ENCODE peak calls at places on chromosomes 3 and 15, in four cellular contexts. L, J, T and S are unnamed samples.

GRCh38 chr3:58308728-58309127 is 2.4 kb downstream of the HTD2 start:
- DNase-seq in T (no peak), L (peak), J (no peak), S (no peak)

GRCh38 chr15:77830041-77830440 is 197.3 kb upstream of the LINGO1 start:
- DNase-seq in J (no peak), T (peak), L (no peak), S (no peak)

GRCh38 chr3:174859756-174860155 is 622 bp downstream of the NAALADL2 start:
- DNase-seq in J (no peak), L (no peak), T (no peak), S (no peak)

GRCh38 chr3:181210275-181210674 is 220.7 kb upstream of the DNAJC19 start:
- DNase-seq in L (peak), J (peak), T (peak), S (no peak)

GRCh38 chr15:63669074-63669473 is 71.9 kb downstream of the FBXL22 start:
- DNase-seq in J (no peak), L (no peak), T (no peak), S (no peak)

GRCh38 chr3:82671466-82671865 is 910.0 kb upstream of the GBE1 start:
- DNase-seq in T (no peak), L (no peak), J (no peak), S (no peak)

GRCh38 chr3:193851941-193852674 is 259.1 kb downstream of the OPA1 start:
- DNase-seq in J (no peak), L (no peak), T (no peak), S (no peak)

GRCh38 chr3:151837057-151837456 is 23.1 kb downstream of the AADAC start:
- DNase-seq in L (peak), T (peak), J (no peak), S (peak)

GRCh38 chr15:25239471-25240345 is 199.1 kb downstream of the UBE3A start:
- DNase-seq in T (no peak), J (no peak), L (no peak), S (no peak)

GRCh38 chr3:146156801-146157310 is 4.1 kb downstream of the PLOD2 start:
- DNase-seq in L (no peak), J (no peak), T (no peak), S (no peak)

GRCh38 chr3:38404286-38404685 is 49.4 kb upstream of the ACVR2B start:
- DNase-seq in T (no peak), L (no peak), J (no peak), S (no peak)

GRCh38 chr3:58161435-58162398 is 49.1 kb downstream of the DNASE1L3 start:
- DNase-seq in J (no peak), L (peak), T (peak), S (peak)

DNA sequence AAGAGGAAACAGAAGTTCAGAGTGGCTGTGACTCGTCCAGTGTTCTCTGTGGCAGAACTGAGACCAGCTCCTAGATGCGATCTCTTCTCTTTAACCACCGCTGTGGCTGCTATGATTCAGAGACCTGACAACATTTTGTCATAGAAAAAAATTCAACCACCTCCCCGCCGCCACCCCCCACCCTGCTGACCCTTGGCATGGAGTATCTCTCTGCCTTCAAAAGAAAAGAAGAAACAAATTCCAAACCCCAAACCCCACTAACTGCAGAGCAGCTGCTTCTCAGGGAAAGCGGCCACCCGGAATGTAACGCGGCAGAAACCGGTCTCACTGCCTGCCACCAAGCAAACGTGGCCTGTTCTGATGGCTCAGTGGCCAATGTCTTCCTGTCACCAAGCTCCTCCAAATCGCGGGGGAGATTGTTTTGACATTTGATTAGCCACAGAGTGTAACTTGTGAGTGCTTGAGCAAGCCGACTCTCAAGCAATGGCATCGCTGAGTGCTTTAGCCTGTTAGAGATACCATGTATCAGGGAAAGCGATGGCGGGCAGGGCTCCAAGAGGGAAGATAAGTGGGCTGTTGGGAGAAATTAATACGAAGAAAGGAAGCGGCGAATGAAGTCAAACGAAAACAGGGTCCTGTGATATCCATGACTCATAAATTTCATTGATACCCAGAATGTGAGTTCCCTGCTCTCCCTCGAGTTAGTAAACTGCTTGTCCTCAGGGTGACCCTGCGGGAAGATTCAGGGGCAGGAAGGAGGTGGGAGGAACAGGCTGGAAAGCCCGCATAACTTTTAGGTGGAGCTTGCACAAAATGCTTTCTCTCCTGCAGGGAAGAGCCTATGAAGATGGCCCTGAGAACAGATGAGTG is 44.8 kb upstream of the TLE3 start:
- DNase-seq in L (peak), T (no peak), J (no peak), S (no peak)
- TF ChIP-seq TCF7L2 in L (no peak), T (no peak), J (no peak), S (no peak)

GRCh38 chr3:179732661-179733348 is 80.0 kb downstream of the USP13 start:
- DNase-seq in J (peak), L (no peak), T (no peak), S (no peak)
- TF ChIP-seq REST in J (no peak), L (no peak), T (no peak), S (no peak)

DNA sequence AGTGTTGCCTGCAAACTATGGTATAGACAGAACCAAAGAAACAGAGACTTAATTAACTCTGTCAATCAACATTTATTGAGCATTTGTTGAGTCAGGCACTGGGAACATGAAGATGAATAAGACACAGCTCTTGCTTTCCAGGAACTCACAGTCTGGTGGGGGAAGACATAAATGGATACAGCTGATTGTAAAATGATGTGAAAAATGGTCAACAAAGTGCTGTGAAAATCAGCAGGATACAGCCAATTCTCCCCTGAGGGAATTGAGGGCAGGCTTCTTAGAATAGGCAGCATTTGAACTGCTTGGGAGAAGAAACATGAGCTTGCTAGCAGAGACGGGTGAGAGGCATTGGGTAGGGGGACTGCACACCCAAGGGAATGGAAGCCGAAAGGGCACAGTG is 41.1 kb downstream of the MFSD1 start:
- DNase-seq in J (no peak), L (no peak), T (no peak), S (no peak)
- TF ChIP-seq TCF7L2 in J (no peak), L (no peak), T (no peak), S (no peak)

GRCh38 chr3:48636149-48636548 is 888 bp upstream of the SLC26A6 start:
- DNase-seq in L (no peak), T (no peak), J (no peak), S (no peak)

GRCh38 chr3:48637305-48637704 is 2.0 kb upstream of the SLC26A6 start:
- DNase-seq in T (no peak), J (peak), L (no peak), S (no peak)

GRCh38 chr3:48634661-48635221 is 520 bp downstream of the SLC26A6 start:
- DNase-seq in T (no peak), J (peak), L (peak), S (no peak)

GRCh38 chr3:48633743-48634142 is 1.5 kb downstream of the SLC26A6 start:
- DNase-seq in L (no peak), T (no peak), J (no peak), S (no peak)

DNA sequence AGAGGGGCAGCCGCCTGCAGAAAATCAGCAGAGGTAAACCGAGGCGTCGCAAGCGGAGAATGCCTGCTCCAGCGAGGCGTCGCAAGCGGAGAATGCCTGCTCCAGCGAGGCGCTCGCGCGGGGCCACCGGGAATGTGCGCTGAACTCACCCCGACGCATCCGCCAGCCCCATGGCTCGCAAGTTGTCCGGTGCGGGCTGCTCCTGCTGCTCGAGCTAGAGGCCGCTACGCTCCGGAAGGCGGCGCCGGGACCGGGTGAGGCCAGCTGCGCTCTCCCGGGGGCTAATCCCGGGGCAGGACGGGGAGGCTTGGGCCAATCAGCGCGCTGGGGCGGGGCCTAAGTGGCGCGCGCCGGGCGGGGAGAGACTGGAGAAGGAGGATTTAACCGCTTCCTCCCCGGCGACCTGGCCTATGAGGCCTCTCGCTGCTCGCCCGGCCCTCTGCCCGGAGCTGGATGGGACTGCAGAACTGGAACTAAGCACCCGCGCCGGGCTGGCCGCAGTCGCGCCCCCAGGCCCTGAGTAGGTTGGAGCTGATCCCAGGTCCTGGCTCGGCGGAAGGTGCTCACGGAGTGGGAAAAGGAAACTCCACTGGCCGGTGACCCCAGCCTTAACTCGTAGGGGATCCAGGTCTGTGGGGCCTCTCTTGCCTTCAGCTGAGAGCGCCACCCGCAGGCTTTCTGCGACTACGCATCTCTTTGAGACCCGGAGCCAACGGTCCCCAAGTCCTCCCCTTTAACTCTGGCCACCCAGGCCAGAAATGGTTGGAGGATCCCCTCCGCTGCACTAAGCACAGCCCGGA is at the start of gene SLC26A6:
- DNase-seq in J (peak), L (peak), T (peak), S (peak)
- TF ChIP-seq REST in J (no peak), L (no peak), T (no peak), S (no peak)

GRCh38 chr3:26589678-26590077 is 32.9 kb upstream of the LRRC3B start:
- DNase-seq in L (no peak), J (no peak), T (no peak), S (no peak)
- TF ChIP-seq TCF7L2 in L (no peak), J (no peak), T (no peak), S (no peak)

GRCh38 chr3:32423534-32423933 is 31.9 kb downstream of the CMTM7 start:
- DNase-seq in J (no peak), T (no peak), L (no peak), S (no peak)

GRCh38 chr3:32421991-32422859 is 30.6 kb downstream of the CMTM7 start:
- DNase-seq in J (no peak), L (no peak), T (peak), S (no peak)

GRCh38 chr3:32423956-32424558 is 32.4 kb downstream of the CMTM7 start:
- DNase-seq in L (peak), J (no peak), T (no peak), S (no peak)

GRCh38 chr3:32422943-32423342 is 31.3 kb downstream of the CMTM7 start:
- DNase-seq in L (no peak), T (no peak), J (no peak), S (no peak)

GRCh38 chr3:32424581-32425250 is 33.1 kb downstream of the CMTM7 start:
- DNase-seq in L (no peak), T (no peak), J (no peak), S (no peak)
- TF ChIP-seq REST in L (no peak), T (no peak), J (no peak), S (no peak)

GRCh38 chr15:89322822-89323221 is 11.8 kb downstream of the POLG start:
- DNase-seq in L (no peak), J (no peak), T (no peak), S (no peak)
- TF ChIP-seq TCF7L2 in L (no peak), J (no peak), T (no peak), S (no peak)

DNA sequence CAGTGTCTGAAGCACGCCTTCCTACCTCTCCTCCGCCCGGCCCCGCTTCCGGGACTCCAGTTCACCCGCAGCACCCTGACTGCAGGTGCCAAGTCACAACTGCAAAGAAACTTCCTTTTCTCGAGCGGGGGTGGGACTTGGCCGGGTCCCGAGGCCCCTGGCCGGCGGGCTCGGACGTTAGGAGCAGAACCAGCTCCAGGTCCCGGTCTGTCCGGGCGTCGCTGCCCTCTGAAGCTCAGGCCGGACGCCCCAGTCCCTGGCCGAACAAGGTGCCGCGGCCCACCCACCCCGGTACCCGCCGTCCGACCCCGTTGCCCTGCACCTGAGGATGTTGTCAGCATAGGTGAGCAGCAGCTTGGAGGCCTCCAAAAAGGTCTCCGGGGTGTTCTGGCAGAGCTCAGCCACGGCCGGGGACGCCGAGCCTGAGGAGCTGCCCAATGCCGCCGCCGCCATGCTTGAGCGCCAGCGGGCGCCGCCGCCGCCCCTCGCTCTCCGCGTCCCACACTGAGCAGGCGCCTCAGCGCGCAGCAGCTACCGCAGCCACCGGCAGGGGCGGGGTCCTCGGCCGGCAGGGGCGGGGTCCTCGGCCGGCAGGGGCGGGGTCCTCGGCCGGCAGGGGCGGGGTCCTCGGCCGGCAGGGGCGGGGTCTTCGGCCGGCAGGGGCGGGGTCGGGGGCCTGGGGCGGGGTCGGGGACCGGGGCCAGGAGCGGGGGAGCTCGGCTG is at the start of gene NGLY1:
- DNase-seq in L (peak), T (peak), J (peak), S (no peak)
- TF ChIP-seq REST in L (no peak), T (no peak), J (no peak), S (no peak)

DNA sequence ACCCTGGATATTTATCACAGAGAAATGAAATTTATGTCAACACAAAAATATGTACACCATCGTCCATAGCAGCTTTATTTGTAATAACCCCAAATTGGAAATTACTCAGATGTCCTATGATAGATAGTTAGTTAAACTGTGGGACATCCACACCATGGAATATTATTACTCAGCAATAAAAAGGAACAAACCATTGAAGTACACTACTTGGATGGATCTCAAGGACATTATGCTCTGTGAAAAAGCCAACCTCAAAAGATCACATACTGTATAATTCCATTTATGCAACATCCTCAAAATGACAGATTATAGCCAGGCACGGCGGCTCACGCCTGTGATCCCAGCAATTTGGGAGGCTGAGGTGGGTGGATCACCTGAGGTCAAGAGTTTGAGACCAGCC is 113.3 kb downstream of the PGPEP1L start:
- DNase-seq in L (no peak), J (no peak), T (no peak), S (no peak)
- TF ChIP-seq TCF7L2 in L (no peak), J (no peak), T (no peak), S (no peak)

GRCh38 chr3:173066044-173066679 is 74.9 kb downstream of the SPATA16 start:
- DNase-seq in J (no peak), L (peak), T (no peak), S (no peak)
- TF ChIP-seq REST in J (no peak), L (no peak), T (no peak), S (no peak)